ENCODE peak calls at places on chromosome 17, in four cellular contexts. R, D, M and G are unnamed samples.

GRCh38 chr17:28598389-28598788 is 436 bp downstream of the SPAG5 start:
- DNase-seq in R (no peak), D (no peak), M (no peak), G (no peak)

GRCh38 chr17:71724339-71724738 is 396.5 kb upstream of the SOX9 start:
- DNase-seq in R (no peak), D (no peak), M (no peak), G (no peak)

GRCh38 chr17:62897706-62898105 is 68.3 kb upstream of the TANC2 start:
- DNase-seq in R (no peak), D (no peak), M (no peak), G (peak; percentile 38)

GRCh38 chr17:61897548-61898180 is 30.1 kb downstream of the INTS2 start:
- DNase-seq in R (no peak), D (no peak), M (no peak), G (no peak)

GRCh38 chr17:19752216-19753048 is 4.3 kb upstream of the ALDH3A1 start:
- DNase-seq in R (no peak), D (peak; percentile 88), M (no peak), G (peak; percentile 76)

GRCh38 chr17:72416054-72416691 is 295.4 kb downstream of the SOX9 start:
- DNase-seq in R (no peak), D (no peak), M (peak; percentile 98), G (peak; percentile 92)

GRCh38 chr17:17401271-17401781 is 75.5 kb upstream of the MED9 start:
- DNase-seq in R (no peak), D (peak; percentile 50), M (peak; percentile 30), G (peak; percentile 91)

GRCh38 chr17:55215711-55216110 is 49.0 kb upstream of the HLF start:
- DNase-seq in R (no peak), D (no peak), M (no peak), G (no peak)

GRCh38 chr17:2282297-2282873 is 21.2 kb downstream of the SMG6 start:
- DNase-seq in R (no peak), D (peak; percentile 78), M (peak; percentile 86), G (peak; percentile 73)

GRCh38 chr17:78995022-78995760 is 14.4 kb downstream of the CANT1 start:
- DNase-seq in R (no peak), D (no peak), M (no peak), G (peak; percentile 62)

GRCh38 chr17:39219647-39220154 is 6.0 kb downstream of the STAC2 start:
- DNase-seq in R (no peak), D (no peak), M (no peak), G (no peak)

GRCh38 chr17:41793749-41794602 is 7.5 kb upstream of the JUP start:
- DNase-seq in R (no peak), D (no peak), M (no peak), G (peak; percentile 64)

GRCh38 chr17:38574712-38575111 is 31.0 kb downstream of the SRCIN1 start:
- DNase-seq in R (no peak), D (no peak), M (no peak), G (no peak)

GRCh38 chr17:56297142-56297541 is 143.9 kb downstream of the ANKFN1 start:
- DNase-seq in R (no peak), D (no peak), M (no peak), G (peak; percentile 61)

GRCh38 chr17:67461228-67461780 is 84.2 kb downstream of the PITPNC1 start:
- DNase-seq in R (no peak), D (no peak), M (no peak), G (no peak)

GRCh38 chr17:7612294-7612640 is 2.4 kb downstream of the FXR2 start:
- DNase-seq in R (no peak), D (no peak), M (no peak), G (peak; percentile 73)

GRCh38 chr17:41421116-41421515 is 3.3 kb downstream of the KRT37 start:
- DNase-seq in R (no peak), D (no peak), M (no peak), G (no peak)

DNA sequence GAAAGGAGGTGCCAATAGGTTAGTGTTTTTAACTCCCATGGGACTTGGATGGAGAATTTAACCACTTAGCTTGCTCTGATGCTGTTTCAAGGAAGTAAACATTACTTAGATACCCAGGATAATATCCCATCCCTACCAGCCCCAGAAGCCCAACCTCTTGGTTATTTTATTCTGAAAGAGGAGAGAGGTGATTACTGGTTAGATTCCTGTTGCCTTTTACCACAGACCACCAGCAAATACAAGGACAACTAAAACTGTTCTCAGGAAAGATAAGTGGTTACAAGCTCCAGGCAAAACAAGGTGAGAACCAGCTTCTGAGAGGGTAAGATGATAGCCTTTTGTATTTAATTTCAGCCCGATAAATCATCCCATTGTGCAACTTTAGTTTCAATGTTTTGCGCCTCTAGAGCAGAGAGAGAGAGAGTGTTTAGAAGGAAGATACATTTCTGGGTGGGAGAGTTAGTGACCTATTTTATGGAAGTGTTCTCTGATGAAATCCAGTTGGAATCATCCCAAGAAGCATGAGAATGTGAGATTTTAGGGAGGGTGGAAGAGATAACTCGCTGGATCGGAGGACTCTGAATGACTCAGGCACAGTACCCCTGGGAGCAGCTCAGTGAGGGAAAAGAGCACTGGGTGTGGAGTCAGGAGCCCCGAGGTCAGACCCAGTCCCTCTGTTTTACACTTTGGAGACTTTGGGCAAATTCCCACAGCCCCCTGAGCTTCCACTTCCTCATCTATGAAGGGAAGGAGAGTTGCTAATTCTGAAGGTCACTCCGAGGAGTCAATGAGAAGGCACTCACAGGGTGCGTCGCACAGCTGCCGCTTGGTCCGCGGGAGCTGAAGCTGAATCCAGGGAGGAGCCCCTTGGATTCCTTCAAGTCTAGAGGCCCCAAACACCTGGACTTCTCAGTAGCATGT is 12.1 kb downstream of the GLP2R start:
- DNase-seq in R (no peak), D (peak; percentile 98), M (no peak), G (no peak)
- H3K27ac ChIP-seq in R (no peak overlapping the region), D (peak overlapping the region; percentile 97), M (no peak overlapping the region), G (peak overlapping the region; percentile 44)

GRCh38 chr17:15038656-15039055 is 226.5 kb downstream of the PMP22 start:
- DNase-seq in R (no peak), D (no peak), M (peak; percentile 5), G (no peak)

GRCh38 chr17:15036238-15036637 is 228.9 kb downstream of the PMP22 start:
- DNase-seq in R (no peak), D (no peak), M (no peak), G (no peak)

GRCh38 chr17:15039366-15039765 is 225.8 kb downstream of the PMP22 start:
- DNase-seq in R (no peak), D (no peak), M (no peak), G (no peak)
- H3K27ac ChIP-seq in R (no peak overlapping the region), D (no peak overlapping the region), M (no peak overlapping the region), G (no peak overlapping the region)

GRCh38 chr17:1224330-1224729 is 44.5 kb upstream of the ABR start:
- DNase-seq in R (no peak), D (no peak), M (no peak), G (no peak)
- H3K27ac ChIP-seq in R (no peak overlapping the region), D (no peak overlapping the region), M (no peak overlapping the region), G (no peak overlapping the region)

GRCh38 chr17:47223460-47223859 is 14.3 kb downstream of the MYL4 start:
- DNase-seq in R (no peak), D (no peak), M (no peak), G (no peak)
- H3K27ac ChIP-seq in R (no peak overlapping the region), D (no peak overlapping the region), M (no peak overlapping the region), G (no peak overlapping the region)

GRCh38 chr17:30808785-30809286 is 15.7 kb downstream of the CRLF3 start:
- DNase-seq in R (no peak), D (no peak), M (no peak), G (no peak)

GRCh38 chr17:30809867-30810266 is 14.6 kb downstream of the CRLF3 start:
- DNase-seq in R (no peak), D (no peak), M (no peak), G (no peak)

GRCh38 chr17:30816165-30816564 is 8.3 kb downstream of the CRLF3 start:
- DNase-seq in R (no peak), D (no peak), M (no peak), G (no peak)

DNA sequence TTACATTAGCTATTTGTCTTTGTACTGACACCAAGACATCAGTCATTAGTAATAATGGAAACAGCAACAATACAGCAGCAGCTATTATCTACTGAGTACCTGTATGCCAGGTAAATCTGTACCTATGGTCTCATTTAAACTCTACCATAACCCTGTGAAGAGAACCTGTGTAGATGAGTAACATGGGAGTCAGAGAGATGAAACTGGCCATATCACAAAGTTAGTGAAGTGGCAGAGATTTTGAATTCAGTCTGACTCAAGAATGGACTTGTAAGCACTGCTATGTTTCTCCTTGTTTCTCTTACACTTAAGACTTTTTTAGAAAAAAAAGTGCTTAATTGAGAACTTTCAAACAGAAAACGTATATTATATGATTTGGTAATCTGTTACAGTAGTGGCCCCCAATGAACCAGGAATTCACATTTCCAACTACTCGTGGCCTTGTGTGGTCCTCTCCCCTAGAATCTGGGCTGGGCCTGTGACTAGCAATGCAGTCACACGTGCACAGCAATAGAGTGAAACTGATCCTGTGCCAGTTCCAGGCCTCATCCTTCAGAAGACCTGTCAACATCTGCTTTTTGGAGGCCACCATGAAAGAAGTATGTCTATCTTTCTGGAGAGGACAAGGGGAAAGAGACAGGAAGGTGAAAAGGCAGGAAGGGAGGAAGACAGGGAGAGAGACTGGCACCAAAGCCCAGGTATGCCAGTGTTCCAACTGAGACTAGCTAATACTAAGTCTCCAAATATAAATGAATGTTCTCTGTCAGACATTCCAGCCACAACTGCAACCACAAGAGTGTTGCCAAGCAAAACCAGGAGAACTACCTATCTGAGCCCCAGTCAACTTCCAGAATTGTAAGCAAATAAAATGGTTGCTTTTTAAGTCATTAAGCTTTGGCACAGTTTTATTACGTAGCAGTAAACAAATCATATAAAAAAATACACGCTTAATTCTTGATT is 12.0 kb downstream of the CRLF3 start:
- DNase-seq in R (no peak), D (no peak), M (no peak), G (no peak)
- H3K27ac ChIP-seq in R (peak overlapping the region; percentile 59), D (no peak overlapping the region), M (no peak overlapping the region), G (peak overlapping the region; percentile 60)

GRCh38 chr17:64428406-64428805 is 20.5 kb upstream of the MILR1 start:
- DNase-seq in R (no peak), D (no peak), M (no peak), G (no peak)
- H3K27ac ChIP-seq in R (no peak overlapping the region), D (no peak overlapping the region), M (no peak overlapping the region), G (no peak overlapping the region)

DNA sequence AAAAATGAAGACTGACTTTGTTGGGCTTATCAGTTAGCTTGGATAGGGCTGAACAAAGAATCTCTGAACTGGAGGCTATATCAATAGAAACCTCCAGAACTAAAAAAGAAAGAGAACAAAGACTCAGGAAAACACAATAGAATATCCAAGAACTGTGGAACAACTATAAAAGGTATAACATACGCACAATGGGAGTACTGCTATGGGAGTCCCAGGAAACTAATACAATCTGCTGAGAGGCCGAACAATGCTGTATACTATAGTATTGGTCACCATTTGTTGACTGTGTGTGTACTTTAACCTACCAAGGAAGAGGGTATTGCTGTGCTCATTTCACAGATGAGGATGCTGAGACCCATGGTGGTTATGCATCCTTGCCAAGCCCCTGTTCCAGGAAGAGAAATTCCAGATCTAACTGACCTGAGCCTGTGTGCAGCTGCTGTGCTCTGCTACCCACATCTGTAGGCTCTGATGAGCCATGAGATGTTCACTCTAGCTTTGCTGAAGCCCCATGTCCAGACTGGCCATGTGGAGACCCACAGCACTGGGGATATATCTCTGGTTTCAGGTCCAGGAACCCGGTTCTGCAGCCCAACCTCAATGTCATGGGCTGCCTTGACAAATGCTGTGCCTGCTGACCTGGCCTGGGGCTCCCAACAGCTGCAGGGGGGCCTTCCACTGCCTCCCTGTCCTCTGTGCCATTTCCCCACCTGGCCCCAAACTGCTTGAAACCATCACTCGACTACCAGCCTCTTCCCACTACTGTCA is 254.3 kb upstream of the TNRC6C start:
- DNase-seq in R (no peak), D (no peak), M (no peak), G (no peak)
- H3K27ac ChIP-seq in R (no peak overlapping the region), D (no peak overlapping the region), M (no peak overlapping the region), G (no peak overlapping the region)